ENCODE peak calls at places on chromosomes 2 and 18, in six cellular contexts. L, N, M, Z, C and F are unnamed samples.

GRCh38 chr2:239249048-239249447 is 151.8 kb downstream of the HDAC4 start:
- DNase-seq in L (no peak), N (no peak), M (no peak), Z (no peak), C (no peak), F (no peak)

GRCh38 chr2:9681427-9681817 is 50.6 kb upstream of the YWHAQ start:
- DNase-seq in L (no peak), N (no peak), M (no peak), Z (no peak), C (no peak), F (no peak)

GRCh38 chr2:237701859-237702370 is 74.5 kb downstream of the LRRFIP1 start:
- DNase-seq in L (no peak), N (no peak), M (no peak), Z (no peak), C (no peak), F (no peak)

GRCh38 chr2:98463081-98463481 is 18.4 kb downstream of the INPP4A start:
- DNase-seq in L (no peak), N (no peak), M (no peak), Z (no peak), C (no peak), F (no peak)

GRCh38 chr2:203631068-203631757 is 75.2 kb upstream of the CD28 start:
- DNase-seq in L (no peak), N (no peak), M (no peak), Z (no peak), C (no peak), F (no peak)

GRCh38 chr18:45044787-45045186 is 364.1 kb downstream of the SETBP1 start:
- DNase-seq in L (no peak), N (no peak), M (no peak), Z (no peak), C (no peak), F (no peak)

GRCh38 chr2:217826505-217826904 is 176.3 kb downstream of the TNS1 start:
- DNase-seq in L (no peak), N (no peak), M (no peak), Z (no peak), C (no peak), F (no peak)

GRCh38 chr18:56645415-56646016 is 5.6 kb upstream of the WDR7 start:
- DNase-seq in L (no peak), N (no peak), M (peak; percentile 4), Z (no peak), C (no peak), F (no peak)

GRCh38 chr18:21085579-21086161 is 25.9 kb downstream of the ROCK1 start:
- DNase-seq in L (no peak), N (no peak), M (no peak), Z (no peak), C (no peak), F (no peak)

GRCh38 chr18:23203891-23204432 is 68.7 kb downstream of the CABLES1 start:
- DNase-seq in L (no peak), N (no peak), M (no peak), Z (no peak), C (no peak), F (no peak)

GRCh38 chr2:72980535-72981217 is 63.4 kb downstream of the EMX1 start:
- DNase-seq in L (peak; percentile 15), N (no peak), M (no peak), Z (no peak), C (no peak), F (no peak)

GRCh38 chr18:69944434-69944833 is 3.2 kb downstream of the CD226 start:
- DNase-seq in L (no peak), N (no peak), M (no peak), Z (no peak), C (no peak), F (no peak)

GRCh38 chr2:66428986-66429612 is 5.8 kb upstream of the MEIS1 start:
- DNase-seq in L (peak; percentile 82), N (no peak), M (peak; percentile 85), Z (peak; percentile 34), C (no peak), F (no peak)

GRCh38 chr2:230010501-230010900 is 58.2 kb downstream of the SLC16A14 start:
- DNase-seq in L (no peak), N (no peak), M (no peak), Z (no peak), C (no peak), F (no peak)

GRCh38 chr2:172674034-172674967 is 61.3 kb upstream of the RAPGEF4 start:
- DNase-seq in L (peak; percentile 39), N (peak; percentile 45), M (peak; percentile 79), Z (no peak), C (no peak), F (peak; percentile 64)

GRCh38 chr2:237473474-237474453 is 13.3 kb upstream of the MLPH start:
- DNase-seq in L (no peak), N (no peak), M (no peak), Z (no peak), C (no peak), F (no peak)

GRCh38 chr18:9239708-9240107 is 94.9 kb upstream of the TWSG1 start:
- DNase-seq in L (no peak), N (no peak), M (no peak), Z (no peak), C (no peak), F (no peak)

GRCh38 chr18:31241900-31242409 is 76.0 kb upstream of the DSG1 start:
- DNase-seq in L (peak; percentile 29), N (no peak), M (peak; percentile 71), Z (peak; percentile 86), C (no peak), F (no peak)

GRCh38 chr2:148751907-148752306 is 107.4 kb downstream of the EPC2 start:
- DNase-seq in L (no peak), N (no peak), M (no peak), Z (no peak), C (no peak), F (no peak)
- TF ChIP-seq CTCF in L (no peak), N (no peak), M (no peak), Z (no peak), C (no peak), F (no peak)

DNA sequence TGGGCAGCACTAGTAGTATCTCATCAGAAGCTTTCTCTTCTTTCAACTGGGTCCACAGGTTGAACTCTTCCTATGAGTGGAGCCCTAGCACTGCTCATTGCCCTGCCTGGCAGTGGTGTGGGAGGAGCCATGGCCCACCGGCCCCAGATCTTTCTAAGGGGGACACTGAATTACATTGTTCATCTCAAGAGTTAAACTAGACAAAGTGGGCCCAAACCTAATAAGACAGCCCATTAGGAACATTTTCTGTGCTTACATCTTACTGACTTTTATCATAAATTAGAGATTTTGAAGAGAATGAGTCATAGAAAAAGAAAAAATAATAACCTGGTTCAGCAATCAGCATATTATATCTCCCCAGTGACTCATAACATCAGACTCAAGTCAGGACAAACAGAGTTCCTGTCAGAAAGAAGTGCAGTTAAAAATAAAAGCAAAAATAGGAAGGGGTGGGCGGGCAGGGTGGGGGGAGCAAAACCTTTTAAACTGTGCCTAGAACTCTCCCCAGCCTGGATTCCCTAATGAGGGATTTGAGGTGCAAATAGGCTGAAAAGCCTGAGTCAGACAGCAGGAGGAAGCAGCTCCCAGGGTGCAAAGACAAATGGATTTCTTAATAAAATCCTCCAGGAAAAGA is 161.6 kb upstream of the TRIB2 start:
- DNase-seq in L (peak; percentile 63), N (peak; percentile 38), M (peak; percentile 49), Z (no peak), C (no peak), F (no peak)
- TF ChIP-seq CTCF in L (peak; percentile 25), N (no peak), M (peak; percentile 7), Z (no peak), C (no peak), F (no peak)

DNA sequence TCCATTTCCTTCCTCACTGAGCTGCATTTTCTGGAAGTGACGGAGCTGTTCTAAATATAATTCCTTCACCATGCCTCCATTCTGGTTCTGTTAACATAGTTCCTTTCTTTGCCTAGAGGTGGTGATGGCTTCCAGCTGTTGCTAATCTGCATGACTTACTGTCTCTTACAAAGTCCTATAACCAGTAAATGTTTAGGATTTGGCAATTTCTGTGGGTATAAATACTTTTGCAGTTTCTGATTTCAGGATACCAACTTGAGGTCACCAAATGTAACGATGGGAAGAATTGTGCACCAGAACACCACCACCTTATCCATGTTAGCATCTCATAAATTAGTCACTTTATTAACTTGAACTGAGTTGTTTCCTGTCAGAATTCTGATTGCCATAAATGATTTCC is 101.8 kb upstream of the FN1 start:
- DNase-seq in L (peak; percentile 88), N (no peak), M (no peak), Z (no peak), C (no peak), F (no peak)
- TF ChIP-seq CTCF in L (no peak), N (no peak), M (no peak), Z (no peak), C (no peak), F (no peak)

GRCh38 chr2:208064220-208064951 is 39.1 kb upstream of the PLEKHM3 start:
- DNase-seq in L (peak; percentile 80), N (peak; percentile 24), M (no peak), Z (no peak), C (no peak), F (peak; percentile 38)

GRCh38 chr2:208065476-208065875 is 40.1 kb upstream of the PLEKHM3 start:
- DNase-seq in L (no peak), N (no peak), M (no peak), Z (no peak), C (no peak), F (no peak)

GRCh38 chr2:208057108-208057507 is 31.8 kb upstream of the PLEKHM3 start:
- DNase-seq in L (no peak), N (no peak), M (no peak), Z (no peak), C (no peak), F (no peak)

GRCh38 chr2:208062113-208062512 is 36.8 kb upstream of the PLEKHM3 start:
- DNase-seq in L (peak; percentile 31), N (no peak), M (peak; percentile 85), Z (peak; percentile 36), C (no peak), F (no peak)
- TF ChIP-seq CTCF in L (peak; percentile 21), N (peak; percentile 42), M (peak; percentile 76), Z (peak; percentile 35), C (no peak), F (peak; percentile 32)

DNA sequence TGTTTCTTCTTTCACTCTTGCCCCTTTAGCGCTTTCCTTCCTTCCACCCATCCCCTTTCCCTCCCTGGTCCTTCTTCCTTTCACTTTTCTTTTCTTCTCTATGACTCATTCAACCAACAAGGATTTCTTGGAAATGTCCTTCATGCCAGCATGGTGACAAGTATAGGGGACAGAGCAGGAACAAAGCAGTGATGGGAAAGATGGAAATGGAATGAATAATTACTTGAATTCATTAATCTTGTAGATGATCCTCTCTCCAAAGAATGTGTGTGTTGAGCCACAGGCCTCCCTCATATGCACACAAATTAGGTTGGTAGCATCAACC is 1.5 kb downstream of the VAMP5 start:
- DNase-seq in L (peak; percentile 36), N (no peak), M (no peak), Z (no peak), C (no peak), F (no peak)
- TF ChIP-seq CTCF in L (no peak), N (no peak), M (no peak), Z (no peak), C (no peak), F (no peak)